ENCODE peak calls at places on chromosomes 16 and 17, in seven cellular contexts. G is osteoblast; H is CD8-positive, alpha-beta T cell; I is DND-41; T is mucosa of descending colon; U is ascending aorta; Q is thoracic aorta. N is an unnamed sample.

GRCh38 chr16:78962457-78962929 is 638.0 kb downstream of the MAF start:
- DNase-seq in G (no peak), H (no peak), I (no peak), T (no peak), U (no peak), Q (no peak), N (no peak)

GRCh38 chr17:35373532-35373983 is at the start of gene SLFN11:
- DNase-seq in G (peak), H (peak), I (peak), T (peak), U (peak), Q (peak), N (peak)

GRCh38 chr16:78566397-78567073 is 467.1 kb downstream of the WWOX start:
- DNase-seq in G (no peak), H (no peak), I (peak), T (no peak), U (no peak), Q (no peak), N (no peak)

GRCh38 chr17:78351449-78352006 is 8.3 kb downstream of the SOCS3 start:
- DNase-seq in G (peak), H (no peak), I (no peak), T (peak), U (peak), Q (peak), N (no peak)

GRCh38 chr17:17839792-17840707 is 3.3 kb upstream of the SREBF1 start:
- DNase-seq in G (peak), H (peak), I (no peak), T (peak), U (peak), Q (peak), N (no peak)

GRCh38 chr17:16190703-16191360 is 24.5 kb downstream of the NCOR1 start:
- DNase-seq in G (no peak), H (no peak), I (no peak), T (no peak), U (no peak), Q (no peak), N (no peak)

GRCh38 chr17:8441690-8442089 is 6.0 kb downstream of the NDEL1 start:
- DNase-seq in G (no peak), H (no peak), I (no peak), T (no peak), U (no peak), Q (no peak), N (no peak)

GRCh38 chr16:89367538-89368059 is 122.8 kb downstream of the ANKRD11 start:
- DNase-seq in G (peak), H (no peak), I (no peak), T (no peak), U (no peak), Q (no peak), N (no peak)

GRCh38 chr17:44362964-44363612 is 565 bp downstream of the FAM171A2 start:
- DNase-seq in G (peak), H (no peak), I (peak), T (no peak), U (no peak), Q (no peak), N (peak)

GRCh38 chr17:80891096-80892018 is 100.3 kb upstream of the CHMP6 start:
- DNase-seq in G (peak), H (peak), I (peak), T (peak), U (no peak), Q (peak), N (peak)

GRCh38 chr17:82247856-82248671 is 19.2 kb downstream of the SLC16A3 start:
- DNase-seq in G (peak), H (no peak), I (no peak), T (no peak), U (no peak), Q (no peak), N (peak)

GRCh38 chr17:7325031-7325528 is 4.1 kb downstream of the NEURL4 start:
- DNase-seq in G (peak), H (no peak), I (no peak), T (no peak), U (no peak), Q (no peak), N (no peak)

GRCh38 chr17:7322520-7323194 is 6.5 kb downstream of the NEURL4 start:
- DNase-seq in G (peak), H (no peak), I (no peak), T (no peak), U (no peak), Q (no peak), N (no peak)

GRCh38 chr17:7324438-7324779 is 4.7 kb downstream of the NEURL4 start:
- DNase-seq in G (peak), H (no peak), I (no peak), T (no peak), U (no peak), Q (no peak), N (no peak)

GRCh38 chr17:7326186-7326585 is 2.9 kb downstream of the NEURL4 start:
- DNase-seq in G (peak), H (no peak), I (no peak), T (no peak), U (no peak), Q (no peak), N (no peak)

DNA sequence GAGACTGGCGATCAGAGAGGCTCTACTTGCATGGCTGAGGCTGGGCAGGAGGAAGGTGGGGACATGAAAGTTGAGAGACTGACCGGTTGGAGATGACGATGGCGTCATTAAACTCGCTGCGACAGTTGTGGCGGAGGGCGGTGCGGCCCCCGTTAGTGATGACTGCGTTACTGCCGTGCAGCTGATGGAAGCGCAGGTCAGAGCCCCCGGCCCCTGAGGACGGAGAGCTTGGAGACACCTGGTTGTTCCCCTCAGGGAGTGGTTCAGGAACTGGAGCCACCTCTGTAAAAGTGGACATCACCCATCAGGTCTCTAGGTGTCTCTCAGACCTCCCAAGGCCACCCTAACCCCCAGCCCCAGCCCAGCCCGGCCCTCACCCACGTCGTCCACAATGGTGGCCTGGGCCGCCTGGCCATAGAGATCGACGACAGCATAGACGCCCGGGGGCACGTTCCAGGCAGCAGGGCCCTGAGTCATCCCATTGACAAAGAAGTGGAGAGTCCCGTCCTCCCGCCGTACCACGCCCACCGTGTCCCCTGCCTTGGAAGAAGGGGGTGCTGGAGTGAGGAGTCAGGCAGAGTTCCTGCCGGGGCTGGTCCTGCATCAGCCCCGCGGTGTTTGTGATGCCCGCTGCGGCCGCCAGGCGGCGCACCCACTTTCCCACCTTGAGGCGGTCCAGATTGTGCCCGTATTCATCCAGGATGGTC is 5.3 kb downstream of the NEURL4 start:
- DNase-seq in G (peak), H (peak), I (peak), T (peak), U (peak), Q (no peak), N (no peak)
- TF ChIP-seq CTCF in G (peak), H (peak), I (peak), T (peak), U (peak), Q (peak), N (peak)

GRCh38 chr16:66320774-66321173 is 45.7 kb upstream of the CDH5 start:
- DNase-seq in G (no peak), H (no peak), I (no peak), T (no peak), U (no peak), Q (no peak), N (no peak)

GRCh38 chr16:66311306-66311705 is 55.2 kb upstream of the CDH5 start:
- DNase-seq in G (no peak), H (no peak), I (no peak), T (no peak), U (no peak), Q (no peak), N (no peak)

GRCh38 chr16:66318505-66318904 is 48.0 kb upstream of the CDH5 start:
- DNase-seq in G (no peak), H (no peak), I (no peak), T (no peak), U (no peak), Q (no peak), N (no peak)

GRCh38 chr16:66309409-66309808 is 57.1 kb upstream of the CDH5 start:
- DNase-seq in G (no peak), H (no peak), I (no peak), T (no peak), U (no peak), Q (no peak), N (no peak)

DNA sequence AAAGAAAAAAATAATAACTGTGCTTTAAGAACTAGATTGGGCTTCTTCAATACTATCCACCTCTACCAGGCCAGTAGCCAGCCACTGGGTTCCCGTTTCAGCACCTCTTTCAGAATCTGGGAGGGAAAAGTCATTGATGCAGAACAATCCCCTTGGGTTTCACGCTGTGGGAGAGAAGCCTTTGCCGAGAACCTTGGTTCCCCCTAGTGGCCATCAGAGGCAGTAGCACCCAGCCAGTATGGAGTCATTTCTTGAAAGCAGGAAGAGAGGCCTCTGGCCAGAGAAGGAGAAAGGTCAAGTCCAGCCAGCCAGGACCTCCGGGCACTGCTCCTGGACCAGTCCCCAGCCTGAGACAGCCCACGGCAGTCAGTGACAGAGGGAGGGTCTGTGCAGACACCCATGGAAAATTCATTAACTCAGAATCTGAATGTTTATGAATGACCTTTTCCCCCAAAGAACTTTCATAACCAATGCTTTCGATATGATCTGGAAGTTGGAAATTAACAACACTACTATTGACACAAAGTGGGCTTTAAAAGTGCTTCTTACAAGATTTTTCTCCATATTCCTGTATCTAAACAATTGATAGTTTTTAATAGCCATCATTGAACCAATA is 51.2 kb upstream of the CDH5 start:
- DNase-seq in G (peak), H (peak), I (peak), T (peak), U (peak), Q (peak), N (no peak)
- TF ChIP-seq CTCF in G (peak), H (peak), I (peak), T (peak), U (peak), Q (peak), N (peak)

DNA sequence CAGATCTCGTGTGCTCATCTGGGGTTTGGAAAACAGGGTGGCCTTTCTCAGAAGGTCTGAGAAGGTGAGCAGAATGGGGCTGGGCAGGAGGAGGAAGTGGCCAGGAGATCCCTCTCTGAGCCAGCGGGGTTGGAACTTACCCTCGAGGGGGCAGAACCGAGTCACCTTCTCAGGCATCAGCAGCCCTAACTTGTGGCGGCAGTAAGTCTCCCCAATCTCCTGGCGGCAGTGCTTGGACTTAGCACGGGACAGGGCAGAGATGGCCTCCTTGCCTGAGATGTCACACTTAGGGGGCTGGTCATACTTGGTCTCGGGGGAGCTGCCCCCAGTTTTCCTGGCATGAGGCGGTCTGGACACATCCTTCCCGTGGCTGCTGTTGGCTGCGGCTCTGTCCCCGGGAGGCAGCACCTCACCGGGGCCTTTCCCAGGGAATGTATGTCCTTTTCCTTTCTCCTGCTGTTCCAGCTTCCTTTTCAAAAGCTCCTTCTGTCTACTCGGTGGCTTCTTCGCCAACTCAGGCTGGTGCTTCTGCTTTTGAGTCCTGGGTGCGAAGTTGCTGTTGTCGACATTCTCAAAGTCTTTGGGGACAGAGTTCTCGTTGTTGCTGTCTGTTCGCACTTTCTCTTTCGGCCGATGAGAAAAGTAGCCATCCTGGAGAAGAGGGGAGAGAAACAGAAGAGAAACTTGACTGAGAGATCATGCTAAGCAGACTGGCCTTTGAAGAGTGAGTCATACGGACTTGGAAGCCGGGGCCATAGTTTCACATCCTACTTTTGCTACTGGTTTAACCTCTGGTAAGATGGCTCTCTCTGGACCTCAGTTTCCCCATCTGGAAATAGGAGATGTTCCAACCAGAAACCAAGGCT is 211.7 kb downstream of the XYLT1 start:
- DNase-seq in G (no peak), H (no peak), I (no peak), T (peak), U (no peak), Q (no peak), N (no peak)
- TF ChIP-seq CTCF in G (no peak), H (no peak), I (no peak), T (no peak), U (no peak), Q (no peak), N (no peak)

DNA sequence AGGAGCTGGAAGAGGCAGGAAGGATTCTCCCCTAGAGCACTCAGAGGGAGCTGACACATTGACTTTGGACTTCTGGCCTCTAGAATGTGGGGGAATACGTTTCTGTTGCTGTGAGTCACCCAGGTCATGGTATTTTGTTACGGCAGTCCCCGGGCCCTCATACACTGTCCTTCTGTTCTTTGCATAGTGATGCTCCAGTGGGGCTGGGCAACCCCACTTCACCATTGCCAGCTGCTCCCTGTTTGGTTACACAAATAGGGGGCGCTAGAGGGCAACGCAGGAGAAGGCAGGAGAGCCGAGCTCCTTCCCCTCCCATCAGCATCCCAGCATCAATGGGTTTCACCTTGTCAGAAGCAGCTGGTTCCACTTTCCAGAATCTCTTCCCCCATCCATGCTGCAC is 257.7 kb upstream of the FOXF1 start:
- DNase-seq in G (no peak), H (no peak), I (peak), T (peak), U (no peak), Q (no peak), N (no peak)
- TF ChIP-seq CTCF in G (peak), H (no peak), I (peak), T (no peak), U (no peak), Q (no peak), N (peak)

DNA sequence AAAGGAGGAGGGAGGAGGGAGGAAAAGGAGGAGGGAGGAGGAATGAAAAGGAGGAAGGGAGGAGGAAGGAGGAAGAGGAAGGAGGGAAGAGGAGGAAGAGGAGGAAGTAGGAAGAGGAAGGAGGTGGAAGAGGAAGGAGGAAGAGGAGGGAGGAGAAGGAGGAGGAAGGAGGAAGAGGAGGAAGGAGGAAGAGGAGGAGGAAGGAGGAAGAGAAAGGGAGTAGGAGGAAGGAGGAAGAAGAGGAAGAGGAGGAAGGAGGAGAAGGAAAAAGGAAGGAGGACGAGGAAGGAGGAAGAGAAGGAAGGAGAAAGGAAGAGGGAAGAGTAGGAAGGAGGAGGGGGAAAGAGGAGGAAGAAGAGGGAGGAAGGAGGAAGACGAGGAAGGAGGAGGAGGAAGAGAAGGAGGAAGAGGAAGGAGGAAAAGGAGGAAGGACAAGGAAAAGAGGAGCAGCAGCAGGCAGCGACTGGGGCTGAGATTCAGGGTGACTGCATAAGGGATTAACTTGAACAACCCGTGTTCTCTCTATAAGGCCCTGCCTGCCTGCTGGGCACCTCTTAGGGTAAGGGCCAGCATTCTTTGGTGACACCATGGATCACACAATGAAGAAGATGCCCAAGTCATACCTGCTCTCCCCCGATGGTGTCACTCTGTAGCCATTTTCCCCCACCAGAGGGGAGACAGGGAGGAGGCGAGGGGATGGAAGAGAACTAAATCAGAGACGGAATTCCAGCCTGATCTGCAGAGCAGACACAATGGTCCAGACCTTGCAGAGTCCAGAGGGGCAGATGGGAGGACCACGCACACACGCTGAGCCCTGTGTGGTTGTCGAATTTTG is 1.4 kb upstream of the IL34 start:
- DNase-seq in G (peak), H (no peak), I (no peak), T (no peak), U (no peak), Q (no peak), N (no peak)
- TF ChIP-seq CTCF in G (no peak), H (no peak), I (peak), T (no peak), U (no peak), Q (no peak), N (no peak)

DNA sequence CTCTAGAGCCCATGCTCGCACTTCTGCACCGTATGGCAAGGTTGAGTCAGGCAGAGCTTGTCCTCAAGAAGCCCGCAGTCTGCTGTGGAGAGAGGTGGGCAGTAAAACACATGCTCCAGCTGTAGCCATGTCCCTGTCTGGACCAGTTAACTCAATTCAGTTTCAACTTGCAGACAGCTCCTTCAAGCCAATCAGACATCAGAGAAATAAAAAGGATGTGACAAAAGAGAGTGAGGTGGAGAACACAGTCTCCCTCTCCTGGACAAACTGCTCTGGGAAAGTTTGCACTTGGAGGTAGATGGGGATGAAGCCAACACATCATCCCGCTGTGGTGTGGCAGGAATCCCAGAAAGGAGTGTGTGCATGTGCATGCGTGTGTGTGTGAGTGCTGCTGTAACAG is 358.5 kb upstream of the ASIC2 start:
- DNase-seq in G (no peak), H (no peak), I (no peak), T (no peak), U (peak), Q (no peak), N (no peak)
- TF ChIP-seq CTCF in G (no peak), H (no peak), I (peak), T (no peak), U (no peak), Q (no peak), N (no peak)

N was measured in chondrocyte.